ENCODE peak calls at places on chromosomes 16 and 17, in eight cellular contexts. One of them, this sample, is unnamed.

GRCh38 chr17:33511670-33512069 is 218.6 kb upstream of the ASIC2 start:
- DNase-seq in fibroblast of mammary gland: no peak
- DNase-seq in fibroblast of the aortic adventitia: no peak
- DNase-seq in heart left ventricle: no peak
- DNase-seq in RWPE1: no peak
- DNase-seq in B cell: no peak
- DNase-seq in lung: no peak
- DNase-seq in stomach: no peak
- DNase-seq in this sample: peak

GRCh38 chr17:8629371-8630226 is 926 bp downstream of the MYH10 start:
- DNase-seq in fibroblast of mammary gland: peak
- DNase-seq in fibroblast of the aortic adventitia: no peak
- DNase-seq in heart left ventricle: peak
- DNase-seq in RWPE1: peak
- DNase-seq in B cell: peak
- DNase-seq in lung: no peak
- DNase-seq in stomach: no peak
- DNase-seq in this sample: peak

GRCh38 chr16:54118846-54119245 is 167.7 kb downstream of the IRX3 start:
- DNase-seq in fibroblast of mammary gland: peak
- DNase-seq in fibroblast of the aortic adventitia: peak
- DNase-seq in heart left ventricle: no peak
- DNase-seq in RWPE1: no peak
- DNase-seq in B cell: no peak
- DNase-seq in lung: no peak
- DNase-seq in stomach: no peak
- DNase-seq in this sample: no peak

GRCh38 chr17:63665527-63666214 is 34.3 kb downstream of the LIMD2 start:
- DNase-seq in fibroblast of mammary gland: no peak
- DNase-seq in fibroblast of the aortic adventitia: no peak
- DNase-seq in heart left ventricle: no peak
- DNase-seq in RWPE1: no peak
- DNase-seq in B cell: peak
- DNase-seq in lung: peak
- DNase-seq in stomach: no peak
- DNase-seq in this sample: no peak

GRCh38 chr17:41959336-41960095 is 7.1 kb upstream of the CNP start:
- DNase-seq in fibroblast of mammary gland: peak
- DNase-seq in fibroblast of the aortic adventitia: peak
- DNase-seq in heart left ventricle: peak
- DNase-seq in RWPE1: no peak
- DNase-seq in B cell: no peak
- DNase-seq in lung: no peak
- DNase-seq in stomach: no peak
- DNase-seq in this sample: peak

GRCh38 chr16:84617068-84617630 is 729 bp downstream of the COTL1 start:
- DNase-seq in fibroblast of mammary gland: no peak
- DNase-seq in fibroblast of the aortic adventitia: no peak
- DNase-seq in heart left ventricle: peak
- DNase-seq in RWPE1: peak
- DNase-seq in B cell: peak
- DNase-seq in lung: no peak
- DNase-seq in stomach: peak
- DNase-seq in this sample: peak

GRCh38 chr16:2447920-2448583 is 11.9 kb upstream of the TEDC2 start:
- DNase-seq in fibroblast of mammary gland: peak
- DNase-seq in fibroblast of the aortic adventitia: no peak
- DNase-seq in heart left ventricle: no peak
- DNase-seq in RWPE1: no peak
- DNase-seq in B cell: no peak
- DNase-seq in lung: no peak
- DNase-seq in stomach: no peak
- DNase-seq in this sample: no peak

GRCh38 chr16:28823291-28823718 is 506 bp downstream of the ATXN2L start:
- DNase-seq in fibroblast of mammary gland: no peak
- DNase-seq in fibroblast of the aortic adventitia: no peak
- DNase-seq in heart left ventricle: no peak
- DNase-seq in RWPE1: no peak
- DNase-seq in B cell: no peak
- DNase-seq in lung: no peak
- DNase-seq in stomach: no peak
- DNase-seq in this sample: no peak

GRCh38 chr17:68462381-68463210 is 5.3 kb upstream of the WIPI1 start:
- DNase-seq in fibroblast of mammary gland: peak
- DNase-seq in fibroblast of the aortic adventitia: peak
- DNase-seq in heart left ventricle: peak
- DNase-seq in RWPE1: peak
- DNase-seq in B cell: peak
- DNase-seq in lung: peak
- DNase-seq in stomach: peak
- DNase-seq in this sample: peak

GRCh38 chr17:68461589-68461988 is 4.3 kb upstream of the WIPI1 start:
- DNase-seq in fibroblast of mammary gland: no peak
- DNase-seq in fibroblast of the aortic adventitia: no peak
- DNase-seq in heart left ventricle: peak
- DNase-seq in RWPE1: no peak
- DNase-seq in B cell: no peak
- DNase-seq in lung: no peak
- DNase-seq in stomach: peak
- DNase-seq in this sample: peak

GRCh38 chr17:68461122-68461539 is 3.8 kb upstream of the WIPI1 start:
- DNase-seq in fibroblast of mammary gland: no peak
- DNase-seq in fibroblast of the aortic adventitia: peak
- DNase-seq in heart left ventricle: no peak
- DNase-seq in RWPE1: no peak
- DNase-seq in B cell: no peak
- DNase-seq in lung: no peak
- DNase-seq in stomach: no peak
- DNase-seq in this sample: peak

GRCh38 chr17:68460715-68461114 is 3.4 kb upstream of the WIPI1 start:
- DNase-seq in fibroblast of mammary gland: no peak
- DNase-seq in fibroblast of the aortic adventitia: peak
- DNase-seq in heart left ventricle: no peak
- DNase-seq in RWPE1: no peak
- DNase-seq in B cell: no peak
- DNase-seq in lung: no peak
- DNase-seq in stomach: no peak
- DNase-seq in this sample: peak

DNA sequence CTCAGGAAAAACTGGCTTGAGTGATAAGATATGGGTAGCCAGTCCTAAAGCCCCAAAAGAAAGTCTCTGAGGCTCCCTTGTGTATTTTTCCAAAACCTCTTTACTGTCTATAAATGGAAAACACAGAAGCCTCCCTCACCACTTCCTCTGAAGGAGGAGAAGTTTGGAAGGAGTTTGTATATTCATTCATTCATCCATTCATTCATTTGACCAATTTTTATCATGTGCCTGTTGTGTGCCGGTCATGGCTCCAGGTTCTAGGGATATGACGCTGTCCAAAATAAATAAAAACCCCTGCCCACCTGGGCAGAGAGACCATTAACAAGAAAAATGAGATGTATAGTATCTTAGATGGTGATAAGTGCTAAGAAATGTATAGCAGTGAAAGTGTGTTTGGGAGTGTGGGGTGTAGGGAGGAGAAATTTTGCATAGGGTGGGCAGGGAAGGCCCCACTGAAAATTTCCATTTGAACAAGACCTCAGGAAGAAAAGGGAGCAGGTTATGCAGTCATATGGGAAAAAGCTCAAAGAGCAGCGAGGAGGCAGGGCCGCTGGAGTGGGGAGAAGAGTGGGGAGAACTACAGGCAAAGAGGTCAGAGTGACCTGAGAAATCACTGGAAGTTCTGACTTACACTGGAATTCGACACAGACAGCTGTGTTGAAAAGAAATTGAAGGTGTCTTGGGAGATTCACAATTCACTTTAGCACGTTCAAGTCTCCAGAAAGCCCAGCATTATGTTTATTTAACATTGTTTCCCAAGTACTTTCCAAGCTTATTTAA is 6.1 kb upstream of the WIPI1 start:
- DNase-seq in fibroblast of mammary gland: no peak
- DNase-seq in fibroblast of the aortic adventitia: no peak
- DNase-seq in heart left ventricle: no peak
- DNase-seq in RWPE1: no peak
- DNase-seq in B cell: no peak
- DNase-seq in lung: no peak
- DNase-seq in stomach: no peak
- DNase-seq in this sample: no peak
- TF ChIP-seq CTCF in fibroblast of mammary gland: no peak
- TF ChIP-seq CTCF in fibroblast of the aortic adventitia: peak
- TF ChIP-seq CTCF in heart left ventricle: peak
- TF ChIP-seq CTCF in RWPE1: peak
- TF ChIP-seq CTCF in B cell: peak
- TF ChIP-seq CTCF in lung: no peak
- TF ChIP-seq CTCF in stomach: no peak
- TF ChIP-seq CTCF in this sample: no peak

GRCh38 chr16:80317132-80318098 is 223.4 kb upstream of the DYNLRB2 start:
- DNase-seq in fibroblast of mammary gland: no peak
- DNase-seq in fibroblast of the aortic adventitia: no peak
- DNase-seq in heart left ventricle: no peak
- DNase-seq in RWPE1: no peak
- DNase-seq in B cell: no peak
- DNase-seq in lung: no peak
- DNase-seq in stomach: no peak
- DNase-seq in this sample: no peak
- TF ChIP-seq CTCF in fibroblast of mammary gland: peak
- TF ChIP-seq CTCF in fibroblast of the aortic adventitia: peak
- TF ChIP-seq CTCF in heart left ventricle: no peak
- TF ChIP-seq CTCF in RWPE1: no peak
- TF ChIP-seq CTCF in B cell: no peak
- TF ChIP-seq CTCF in lung: no peak
- TF ChIP-seq CTCF in stomach: no peak
- TF ChIP-seq CTCF in this sample: peak

DNA sequence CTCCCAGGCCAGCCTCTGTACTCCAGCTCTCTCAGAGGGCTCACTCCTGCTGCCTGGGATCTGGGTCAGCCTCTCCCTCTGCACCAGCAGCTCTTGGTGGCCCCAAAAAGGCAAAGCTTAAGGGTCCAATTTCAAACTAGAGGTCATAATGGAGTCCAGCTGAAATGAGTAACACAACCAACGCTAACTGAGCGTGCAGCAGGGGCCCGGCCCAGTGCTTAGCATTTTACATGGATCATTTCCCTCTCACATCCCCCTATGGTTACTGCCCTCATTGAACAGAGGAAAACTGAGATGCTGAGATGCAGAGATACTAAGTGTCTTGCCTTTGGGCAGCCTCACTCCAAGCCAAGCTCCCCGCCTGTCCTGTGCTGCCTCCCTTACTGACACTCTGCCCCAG is 39.3 kb downstream of the VAC14 start:
- DNase-seq in fibroblast of mammary gland: no peak
- DNase-seq in fibroblast of the aortic adventitia: no peak
- DNase-seq in heart left ventricle: no peak
- DNase-seq in RWPE1: no peak
- DNase-seq in B cell: no peak
- DNase-seq in lung: no peak
- DNase-seq in stomach: no peak
- DNase-seq in this sample: no peak
- TF ChIP-seq CTCF in fibroblast of mammary gland: no peak
- TF ChIP-seq CTCF in fibroblast of the aortic adventitia: no peak
- TF ChIP-seq CTCF in heart left ventricle: no peak
- TF ChIP-seq CTCF in RWPE1: no peak
- TF ChIP-seq CTCF in B cell: no peak
- TF ChIP-seq CTCF in lung: no peak
- TF ChIP-seq CTCF in stomach: no peak
- TF ChIP-seq CTCF in this sample: no peak

GRCh38 chr17:73148540-73149334 is 16.1 kb upstream of the SSTR2 start:
- DNase-seq in fibroblast of mammary gland: no peak
- DNase-seq in fibroblast of the aortic adventitia: no peak
- DNase-seq in heart left ventricle: no peak
- DNase-seq in RWPE1: no peak
- DNase-seq in B cell: no peak
- DNase-seq in lung: no peak
- DNase-seq in stomach: no peak
- DNase-seq in this sample: no peak

GRCh38 chr17:73140531-73140930 is 24.3 kb upstream of the SSTR2 start:
- DNase-seq in fibroblast of mammary gland: no peak
- DNase-seq in fibroblast of the aortic adventitia: no peak
- DNase-seq in heart left ventricle: no peak
- DNase-seq in RWPE1: no peak
- DNase-seq in B cell: no peak
- DNase-seq in lung: no peak
- DNase-seq in stomach: no peak
- DNase-seq in this sample: no peak

GRCh38 chr17:73141411-73141810 is 23.4 kb upstream of the SSTR2 start:
- DNase-seq in fibroblast of mammary gland: no peak
- DNase-seq in fibroblast of the aortic adventitia: no peak
- DNase-seq in heart left ventricle: no peak
- DNase-seq in RWPE1: no peak
- DNase-seq in B cell: no peak
- DNase-seq in lung: no peak
- DNase-seq in stomach: no peak
- DNase-seq in this sample: no peak

GRCh38 chr17:73142763-73143395 is 21.9 kb upstream of the SSTR2 start:
- DNase-seq in fibroblast of mammary gland: peak
- DNase-seq in fibroblast of the aortic adventitia: peak
- DNase-seq in heart left ventricle: no peak
- DNase-seq in RWPE1: no peak
- DNase-seq in B cell: no peak
- DNase-seq in lung: no peak
- DNase-seq in stomach: no peak
- DNase-seq in this sample: peak

GRCh38 chr17:73145641-73146040 is 19.2 kb upstream of the SSTR2 start:
- DNase-seq in fibroblast of mammary gland: no peak
- DNase-seq in fibroblast of the aortic adventitia: no peak
- DNase-seq in heart left ventricle: no peak
- DNase-seq in RWPE1: no peak
- DNase-seq in B cell: no peak
- DNase-seq in lung: no peak
- DNase-seq in stomach: no peak
- DNase-seq in this sample: no peak
- TF ChIP-seq CTCF in fibroblast of mammary gland: no peak
- TF ChIP-seq CTCF in fibroblast of the aortic adventitia: no peak
- TF ChIP-seq CTCF in heart left ventricle: no peak
- TF ChIP-seq CTCF in RWPE1: no peak
- TF ChIP-seq CTCF in B cell: no peak
- TF ChIP-seq CTCF in lung: no peak
- TF ChIP-seq CTCF in stomach: no peak
- TF ChIP-seq CTCF in this sample: no peak